ENCODE peak calls at places on chromosomes 2 and 18, in four cellular contexts. O is GM12878, N is K562, T is HepG2. Q is an unnamed sample.

GRCh38 chr2:120520929-120521912 is 175.3 kb downstream of the INHBB start:
- DNase-seq in T (peak), O (no peak), N (peak), Q (peak)

GRCh38 chr2:73837847-73838585 is 9.3 kb downstream of the STAMBP start:
- DNase-seq in O (no peak), T (no peak), N (no peak), Q (no peak)

GRCh38 chr2:33212151-33212550 is 264.3 kb upstream of the RASGRP3 start:
- DNase-seq in T (peak), O (no peak), N (peak), Q (peak)

GRCh38 chr2:151777487-151777886 is 43.2 kb upstream of the NEB start:
- DNase-seq in N (no peak), T (peak), O (no peak), Q (peak)

GRCh38 chr2:84894758-84895520 is 10.5 kb upstream of the TMSB10 start:
- DNase-seq in T (no peak), O (no peak), N (no peak), Q (no peak)

GRCh38 chr2:38030590-38031326 is 45.2 kb downstream of the CYP1B1 start:
- DNase-seq in O (no peak), N (no peak), T (no peak), Q (no peak)

GRCh38 chr18:35390956-35391695 is 14.0 kb upstream of the ZNF396 start:
- DNase-seq in O (no peak), N (no peak), T (no peak), Q (no peak)

GRCh38 chr2:18194161-18194560 is 315.7 kb downstream of the KCNS3 start:
- DNase-seq in N (no peak), T (no peak), O (no peak), Q (no peak)

GRCh38 chr2:138421971-138422335 is 79.6 kb upstream of the SPOPL start:
- DNase-seq in T (no peak), O (no peak), N (no peak), Q (peak)

GRCh38 chr2:164593541-164593940 is 27.7 kb downstream of the GRB14 start:
- DNase-seq in T (no peak), O (no peak), N (no peak), Q (no peak)

GRCh38 chr2:675460-675859 is 1.7 kb downstream of the TMEM18 start:
- DNase-seq in O (no peak), N (no peak), T (no peak), Q (no peak)

GRCh38 chr2:30326497-30326896 is 95.2 kb downstream of the LBH start:
- DNase-seq in O (no peak), T (no peak), N (no peak), Q (no peak)

GRCh38 chr18:74990563-74991081 is 218.3 kb downstream of the PTGR3 start:
- DNase-seq in N (no peak), O (no peak), T (no peak), Q (no peak)

GRCh38 chr18:74995404-74995737 is 213.6 kb downstream of the PTGR3 start:
- DNase-seq in T (no peak), N (no peak), O (no peak), Q (no peak)

GRCh38 chr18:74994502-74995403 is 214.2 kb downstream of the PTGR3 start:
- DNase-seq in O (peak), N (no peak), T (no peak), Q (no peak)

GRCh38 chr18:74996055-74996454 is 212.9 kb downstream of the PTGR3 start:
- DNase-seq in O (no peak), N (no peak), T (no peak), Q (no peak)
- TF ChIP-seq POLR2AphosphoS2 in O (no peak), N (no peak), T (no peak), Q (no peak)

DNA sequence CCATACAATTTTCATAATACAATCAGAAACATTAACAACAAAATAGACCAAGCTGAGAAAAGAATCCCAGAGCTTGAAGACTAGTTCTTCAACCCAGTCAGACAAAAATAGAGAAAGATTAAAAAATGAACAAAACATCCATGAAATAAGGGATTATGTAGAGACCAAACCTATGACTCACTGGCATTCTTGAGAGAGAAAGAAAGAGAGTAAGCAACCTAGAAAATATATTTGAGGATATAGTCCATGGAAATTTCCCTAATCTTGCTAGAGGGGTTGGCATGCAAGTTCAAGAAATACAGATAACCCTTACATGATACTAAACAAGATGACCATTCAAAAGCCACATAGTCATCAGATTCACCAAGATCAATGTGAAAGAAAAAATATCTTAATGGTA is 281.7 kb downstream of the CCDC85A start:
- DNase-seq in N (no peak), T (no peak), O (no peak), Q (no peak)
- TF ChIP-seq POLR2AphosphoS2 in N (no peak), T (no peak), O (no peak), Q (no peak)

DNA sequence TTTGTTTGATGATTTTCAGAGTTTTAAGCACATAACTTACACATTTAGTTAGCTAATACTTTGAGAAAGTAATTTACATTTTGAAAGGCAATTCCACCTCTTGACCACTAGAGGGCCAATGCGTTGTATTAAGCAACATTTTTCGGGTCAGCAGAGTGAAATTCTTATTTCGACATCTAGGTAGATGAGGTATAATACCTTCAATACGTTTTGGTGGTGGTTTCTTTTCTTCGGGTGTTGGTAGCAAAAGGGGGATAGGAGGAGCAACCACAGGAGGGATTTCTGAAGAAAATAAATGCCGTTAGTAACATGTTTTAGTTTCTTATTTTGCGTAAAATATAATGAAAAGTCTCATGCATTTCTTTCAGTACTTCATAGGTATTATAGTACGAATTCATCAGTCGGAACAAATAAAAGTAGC is 106.3 kb downstream of the TTN start:
- DNase-seq in T (peak), O (no peak), N (peak), Q (peak)
- TF ChIP-seq POLR2AphosphoS2 in T (no peak), O (no peak), N (no peak), Q (no peak)

GRCh38 chr2:36609507-36609906 is 11.5 kb upstream of the FEZ2 start:
- DNase-seq in N (no peak), T (no peak), O (no peak), Q (no peak)
- TF ChIP-seq POLR2AphosphoS2 in N (no peak), T (no peak), O (no peak), Q (no peak)

GRCh38 chr2:75495862-75496261 is 64.9 kb downstream of the EVA1A start:
- DNase-seq in N (no peak), T (peak), O (no peak), Q (no peak)
- TF ChIP-seq POLR2AphosphoS2 in N (no peak), T (no peak), O (no peak), Q (no peak)

Q was measured in A549.